ENCODE peak calls at places on chromosomes 12 and 14, in five cellular contexts. B, S, R, J and A are unnamed samples.

GRCh38 chr12:57208946-57209282 is 7.7 kb upstream of the NXPH4 start:
- DNase-seq in B (no peak), S (no peak), R (no peak), J (no peak), A (no peak)

GRCh38 chr14:96352708-96353107 is 10.4 kb downstream of the ATG2B start:
- DNase-seq in B (no peak), S (no peak), R (no peak), J (no peak), A (no peak)

GRCh38 chr12:79555006-79555925 is 135.5 kb downstream of the PAWR start:
- DNase-seq in B (no peak), S (peak; percentile 53), R (no peak), J (peak; percentile 93), A (no peak)

GRCh38 chr14:78618379-78618778 is 448.2 kb downstream of the NRXN3 start:
- DNase-seq in B (no peak), S (no peak), R (no peak), J (no peak), A (no peak)

GRCh38 chr12:48712209-48712608 is 4.3 kb downstream of the CCNT1 start:
- DNase-seq in B (no peak), S (no peak), R (no peak), J (no peak), A (no peak)

GRCh38 chr12:32583535-32583934 is 95.6 kb upstream of the DNM1L start:
- DNase-seq in B (no peak), S (no peak), R (no peak), J (peak; percentile 37), A (no peak)

GRCh38 chr12:107027304-107028053 is 40.5 kb upstream of the MTERF2 start:
- DNase-seq in B (no peak), S (peak; percentile 95), R (no peak), J (peak; percentile 98), A (no peak)

GRCh38 chr14:77260631-77261030 is 10.4 kb downstream of the NGB start:
- DNase-seq in B (no peak), S (no peak), R (no peak), J (no peak), A (no peak)

GRCh38 chr12:127170271-127171180 is 1096.4 kb upstream of the TMEM132C start:
- DNase-seq in B (no peak), S (peak; percentile 29), R (no peak), J (peak; percentile 34), A (no peak)

GRCh38 chr14:91910201-91910600 is 37.3 kb downstream of the FBLN5 start:
- DNase-seq in B (no peak), S (no peak), R (no peak), J (no peak), A (no peak)

GRCh38 chr14:55843718-55844403 is 263.9 kb downstream of the KTN1 start:
- DNase-seq in B (no peak), S (no peak), R (no peak), J (no peak), A (no peak)

GRCh38 chr12:93115198-93115601 is 186.1 kb upstream of the EEA1 start:
- DNase-seq in B (no peak), S (peak; percentile 64), R (no peak), J (no peak), A (no peak)

GRCh38 chr14:103931422-103931821 is 3.2 kb downstream of the TDRD9 start:
- DNase-seq in B (no peak), S (no peak), R (no peak), J (no peak), A (no peak)

GRCh38 chr14:65336191-65336591 is 76.3 kb upstream of the FUT8 start:
- DNase-seq in B (no peak), S (no peak), R (no peak), J (peak; percentile 57), A (no peak)

GRCh38 chr12:1162083-1162760 is 171.2 kb downstream of the ERC1 start:
- DNase-seq in B (no peak), S (no peak), R (peak; percentile 60), J (peak; percentile 3), A (peak; percentile 27)

GRCh38 chr12:77003244-77003643 is 62.1 kb downstream of the E2F7 start:
- DNase-seq in B (no peak), S (no peak), R (no peak), J (no peak), A (no peak)

GRCh38 chr12:52946797-52947547 is 1.9 kb upstream of the KRT18 start:
- DNase-seq in B (no peak), S (no peak), R (no peak), J (no peak), A (no peak)

GRCh38 chr12:89733579-89734201 is 25.1 kb upstream of the ATP2B1 start:
- DNase-seq in B (no peak), S (peak; percentile 63), R (no peak), J (peak; percentile 89), A (no peak)